ENCODE peak calls at places on chromosomes 1 and 21, in four cellular contexts. One of them, this sample, is unnamed.

GRCh38 chr1:67236277-67236676 is 70.0 kb downstream of the IL23R start:
- DNase-seq in PC-9: no peak
- DNase-seq in lower lobe of right lung: no peak
- DNase-seq in mucosa of descending colon: no peak
- DNase-seq in this sample: no peak

GRCh38 chr1:197207081-197207480 is 60.6 kb upstream of the ASPM start:
- DNase-seq in PC-9: no peak
- DNase-seq in lower lobe of right lung: no peak
- DNase-seq in mucosa of descending colon: no peak
- DNase-seq in this sample: no peak

GRCh38 chr1:208137144-208137682 is 107.0 kb downstream of the PLXNA2 start:
- DNase-seq in PC-9: peak
- DNase-seq in lower lobe of right lung: no peak
- DNase-seq in mucosa of descending colon: no peak
- DNase-seq in this sample: no peak

GRCh38 chr1:86619313-86619712 is 72.4 kb downstream of the CLCA4 start:
- DNase-seq in PC-9: no peak
- DNase-seq in lower lobe of right lung: no peak
- DNase-seq in mucosa of descending colon: no peak
- DNase-seq in this sample: no peak

GRCh38 chr1:227898502-227899140 is 49.1 kb downstream of the WNT9A start:
- DNase-seq in PC-9: no peak
- DNase-seq in lower lobe of right lung: peak
- DNase-seq in mucosa of descending colon: peak
- DNase-seq in this sample: no peak

GRCh38 chr1:53121319-53122172 is 20.9 kb downstream of the SLC1A7 start:
- DNase-seq in PC-9: no peak
- DNase-seq in lower lobe of right lung: no peak
- DNase-seq in mucosa of descending colon: peak
- DNase-seq in this sample: no peak

GRCh38 chr1:160428655-160429054 is 28.3 kb downstream of the VANGL2 start:
- DNase-seq in PC-9: no peak
- DNase-seq in lower lobe of right lung: no peak
- DNase-seq in mucosa of descending colon: peak
- DNase-seq in this sample: peak

GRCh38 chr1:9835758-9836631 is 12.2 kb upstream of the CLSTN1 start:
- DNase-seq in PC-9: peak
- DNase-seq in lower lobe of right lung: no peak
- DNase-seq in mucosa of descending colon: peak
- DNase-seq in this sample: no peak

GRCh38 chr1:32813941-32814739 is 3.0 kb downstream of the YARS1 start:
- DNase-seq in PC-9: no peak
- DNase-seq in lower lobe of right lung: no peak
- DNase-seq in mucosa of descending colon: no peak
- DNase-seq in this sample: no peak

GRCh38 chr1:237124856-237125462 is 83.0 kb downstream of the RYR2 start:
- DNase-seq in PC-9: no peak
- DNase-seq in lower lobe of right lung: no peak
- DNase-seq in mucosa of descending colon: no peak
- DNase-seq in this sample: peak

DNA sequence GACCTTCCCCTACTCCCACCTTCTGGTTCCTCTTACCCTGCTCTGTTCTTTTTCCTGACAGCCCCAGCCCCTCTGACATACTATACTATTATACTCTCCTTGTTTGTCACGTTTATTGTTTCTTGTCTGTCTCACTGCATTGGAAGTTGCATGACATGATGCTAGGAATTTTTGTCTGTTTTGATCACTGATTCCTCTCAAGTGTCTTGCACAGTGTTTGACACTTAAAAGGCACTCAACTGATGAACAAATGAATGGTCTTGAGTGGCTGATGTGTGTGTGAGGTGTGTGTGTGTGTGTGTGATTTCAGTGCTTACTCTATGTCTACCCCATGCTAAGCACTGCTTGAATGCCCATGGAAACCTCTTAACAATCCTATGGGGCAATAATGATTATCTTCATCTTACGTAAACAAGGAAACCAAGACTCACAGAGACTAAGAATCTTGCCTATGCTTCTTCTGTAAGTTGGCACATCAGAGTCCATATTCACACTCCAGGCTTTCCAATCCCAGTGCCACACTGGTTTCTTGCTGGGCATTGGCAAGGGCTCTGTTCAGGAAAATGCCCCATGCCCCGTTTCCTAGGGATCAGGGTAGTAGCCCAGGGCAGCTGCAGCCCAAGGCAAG is 59.7 kb downstream of the ATP1A1 start:
- DNase-seq in PC-9: peak
- DNase-seq in lower lobe of right lung: no peak
- DNase-seq in mucosa of descending colon: no peak
- DNase-seq in this sample: no peak
- TF ChIP-seq CTCF in PC-9: no peak
- TF ChIP-seq CTCF in lower lobe of right lung: no peak
- TF ChIP-seq CTCF in mucosa of descending colon: no peak
- TF ChIP-seq CTCF in this sample: no peak

GRCh38 chr1:150187560-150187931 is 37.8 kb downstream of the PLEKHO1 start:
- DNase-seq in PC-9: no peak
- DNase-seq in lower lobe of right lung: no peak
- DNase-seq in mucosa of descending colon: no peak
- DNase-seq in this sample: no peak
- TF ChIP-seq CTCF in PC-9: peak
- TF ChIP-seq CTCF in lower lobe of right lung: no peak
- TF ChIP-seq CTCF in mucosa of descending colon: no peak
- TF ChIP-seq CTCF in this sample: no peak

DNA sequence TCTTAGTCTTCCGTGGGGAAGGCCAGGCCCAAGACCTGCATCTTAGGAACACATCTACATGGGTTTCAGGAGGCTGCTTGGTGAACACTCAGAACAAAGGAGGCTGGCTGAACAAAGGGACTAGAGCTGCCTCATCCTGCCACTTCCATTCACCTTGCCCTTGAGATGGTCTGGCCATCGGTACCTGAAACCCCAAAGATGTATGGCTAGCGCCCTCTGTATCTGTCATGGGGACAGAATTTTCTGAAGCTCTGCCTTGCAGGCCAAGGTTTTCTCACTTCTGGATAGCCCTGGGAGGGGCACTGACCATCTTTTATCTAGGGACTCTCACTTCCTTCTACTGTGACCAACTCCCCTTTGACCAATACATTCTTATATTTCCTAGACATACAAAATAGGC is 55.4 kb upstream of the GRIK3 start:
- DNase-seq in PC-9: no peak
- DNase-seq in lower lobe of right lung: no peak
- DNase-seq in mucosa of descending colon: no peak
- DNase-seq in this sample: no peak
- TF ChIP-seq CTCF in PC-9: no peak
- TF ChIP-seq CTCF in lower lobe of right lung: no peak
- TF ChIP-seq CTCF in mucosa of descending colon: no peak
- TF ChIP-seq CTCF in this sample: no peak

GRCh38 chr21:38170283-38170682 is 86.5 kb upstream of the KCNJ15 start:
- DNase-seq in PC-9: no peak
- DNase-seq in lower lobe of right lung: peak
- DNase-seq in mucosa of descending colon: no peak
- DNase-seq in this sample: no peak
- TF ChIP-seq CTCF in PC-9: no peak
- TF ChIP-seq CTCF in lower lobe of right lung: peak
- TF ChIP-seq CTCF in mucosa of descending colon: no peak
- TF ChIP-seq CTCF in this sample: peak

GRCh38 chr1:242525360-242525722 is 844 bp upstream of the PLD5 start:
- DNase-seq in PC-9: no peak
- DNase-seq in lower lobe of right lung: no peak
- DNase-seq in mucosa of descending colon: no peak
- DNase-seq in this sample: no peak

GRCh38 chr1:242524571-242525359 is at the start of gene PLD5:
- DNase-seq in PC-9: no peak
- DNase-seq in lower lobe of right lung: no peak
- DNase-seq in mucosa of descending colon: no peak
- DNase-seq in this sample: no peak

GRCh38 chr1:242523282-242523967 is 1.1 kb downstream of the PLD5 start:
- DNase-seq in PC-9: no peak
- DNase-seq in lower lobe of right lung: no peak
- DNase-seq in mucosa of descending colon: no peak
- DNase-seq in this sample: peak

GRCh38 chr1:242522304-242522945 is 2.1 kb downstream of the PLD5 start:
- DNase-seq in PC-9: no peak
- DNase-seq in lower lobe of right lung: no peak
- DNase-seq in mucosa of descending colon: no peak
- DNase-seq in this sample: peak

DNA sequence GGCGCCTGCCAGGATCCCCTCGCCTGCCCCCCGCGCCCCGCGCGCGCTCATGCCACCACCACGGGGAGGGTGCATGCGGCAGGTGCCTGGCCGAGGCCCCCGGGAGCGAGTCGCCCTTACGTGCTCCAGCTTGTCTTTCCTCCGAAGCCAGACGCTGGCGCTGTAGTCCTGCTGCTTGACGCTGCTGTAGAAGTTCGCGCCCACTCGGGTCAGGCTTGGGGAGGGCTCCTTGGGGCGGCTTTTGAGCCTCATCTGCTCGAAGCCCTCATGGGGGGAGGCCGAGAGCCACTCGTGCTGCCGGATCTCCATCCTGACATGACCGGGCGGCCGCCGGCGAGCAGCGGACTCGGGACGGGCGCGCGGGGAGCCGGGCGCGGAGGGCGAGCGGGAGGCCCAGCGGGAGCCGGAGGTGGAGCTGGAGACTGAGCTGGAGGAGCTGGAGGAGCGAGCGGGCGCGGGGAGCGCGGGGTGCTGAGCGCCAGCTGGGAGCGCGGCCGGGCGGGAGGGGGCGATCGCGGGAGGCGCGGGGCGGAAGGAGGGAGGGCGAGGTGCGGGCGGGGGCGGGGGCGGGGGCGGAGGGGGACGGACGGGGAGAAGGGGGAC is 428 bp downstream of the PLD5 start:
- DNase-seq in PC-9: no peak
- DNase-seq in lower lobe of right lung: peak
- DNase-seq in mucosa of descending colon: no peak
- DNase-seq in this sample: peak
- TF ChIP-seq CTCF in PC-9: no peak
- TF ChIP-seq CTCF in lower lobe of right lung: no peak
- TF ChIP-seq CTCF in mucosa of descending colon: no peak
- TF ChIP-seq CTCF in this sample: no peak

GRCh38 chr1:102550729-102551384 is 554.1 kb upstream of the OLFM3 start:
- DNase-seq in PC-9: no peak
- DNase-seq in lower lobe of right lung: no peak
- DNase-seq in mucosa of descending colon: no peak
- DNase-seq in this sample: no peak
- TF ChIP-seq CTCF in PC-9: peak
- TF ChIP-seq CTCF in lower lobe of right lung: no peak
- TF ChIP-seq CTCF in mucosa of descending colon: no peak
- TF ChIP-seq CTCF in this sample: peak

GRCh38 chr1:233446935-233447334 is 119.4 kb downstream of the MAP3K21 start:
- DNase-seq in PC-9: no peak
- DNase-seq in lower lobe of right lung: no peak
- DNase-seq in mucosa of descending colon: no peak
- DNase-seq in this sample: no peak

GRCh38 chr1:233442392-233442791 is 114.9 kb downstream of the MAP3K21 start:
- DNase-seq in PC-9: no peak
- DNase-seq in lower lobe of right lung: no peak
- DNase-seq in mucosa of descending colon: no peak
- DNase-seq in this sample: no peak

GRCh38 chr1:233443040-233443439 is 115.5 kb downstream of the MAP3K21 start:
- DNase-seq in PC-9: peak
- DNase-seq in lower lobe of right lung: no peak
- DNase-seq in mucosa of descending colon: no peak
- DNase-seq in this sample: no peak

GRCh38 chr1:233445737-233446136 is 118.2 kb downstream of the MAP3K21 start:
- DNase-seq in PC-9: no peak
- DNase-seq in lower lobe of right lung: no peak
- DNase-seq in mucosa of descending colon: no peak
- DNase-seq in this sample: no peak

DNA sequence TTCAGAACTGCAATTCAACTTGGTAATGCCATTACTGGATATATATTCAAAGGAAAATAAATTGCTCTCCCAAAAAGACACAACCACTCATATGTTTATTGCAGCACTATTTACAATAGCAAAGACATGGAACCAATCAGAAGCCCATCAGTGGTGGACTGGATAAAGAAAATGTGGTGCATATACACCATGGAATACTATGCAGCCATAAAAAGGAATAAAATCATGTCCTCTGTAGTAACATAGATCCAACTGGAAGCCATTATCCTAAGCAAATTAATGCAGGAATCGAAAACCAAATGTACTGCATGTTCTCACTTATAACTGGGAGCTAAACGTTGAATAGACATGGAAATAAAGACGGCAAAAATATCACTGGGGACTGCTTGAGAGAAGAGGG is 117.0 kb downstream of the MAP3K21 start:
- DNase-seq in PC-9: no peak
- DNase-seq in lower lobe of right lung: no peak
- DNase-seq in mucosa of descending colon: no peak
- DNase-seq in this sample: no peak
- TF ChIP-seq CTCF in PC-9: no peak
- TF ChIP-seq CTCF in lower lobe of right lung: no peak
- TF ChIP-seq CTCF in mucosa of descending colon: no peak
- TF ChIP-seq CTCF in this sample: no peak

GRCh38 chr1:8718878-8719361 is 98.5 kb downstream of the RERE start:
- DNase-seq in PC-9: no peak
- DNase-seq in lower lobe of right lung: no peak
- DNase-seq in mucosa of descending colon: no peak
- DNase-seq in this sample: no peak
- TF ChIP-seq CTCF in PC-9: no peak
- TF ChIP-seq CTCF in lower lobe of right lung: no peak
- TF ChIP-seq CTCF in mucosa of descending colon: no peak
- TF ChIP-seq CTCF in this sample: peak

This sample was measured in GM13977.